ENCODE peak calls at places on chromosome 3, in seven cellular contexts. N is ovary, Q is foreskin fibroblast, S is PC-9, K is MCF 10A, X is astrocyte of the cerebellum, P is heart right ventricle. M is an unnamed sample.

GRCh38 chr3:17094551-17094950 is 209.8 kb downstream of the PLCL2 start:
- DNase-seq in Q (no peak), N (no peak), P (no peak), X (no peak), S (no peak), K (no peak), M (no peak)

GRCh38 chr3:119767936-119768601 is 13.8 kb upstream of the NR1I2 start:
- DNase-seq in N (no peak), K (no peak), P (no peak), X (no peak), Q (no peak), S (no peak), M (no peak)

GRCh38 chr3:106428565-106428994 is 559.8 kb upstream of the CBLB start:
- DNase-seq in X (peak), K (peak), N (peak), S (peak), P (no peak), Q (peak), M (no peak)

GRCh38 chr3:11045536-11045935 is 53.0 kb downstream of the SLC6A1 start:
- DNase-seq in P (no peak), N (no peak), K (no peak), X (no peak), S (no peak), Q (no peak), M (no peak)

GRCh38 chr3:88192010-88192409 is 42.3 kb downstream of the C3orf38 start:
- DNase-seq in S (no peak), X (no peak), P (no peak), Q (no peak), K (no peak), N (no peak), M (no peak)

GRCh38 chr3:185280572-185281365 is 26.9 kb upstream of the EHHADH start:
- DNase-seq in Q (peak), K (peak), N (no peak), X (peak), S (no peak), P (no peak), M (no peak)

GRCh38 chr3:56988874-56989433 is 71.5 kb upstream of the SPATA12 start:
- DNase-seq in P (peak), S (peak), Q (peak), K (peak), N (peak), X (peak), M (peak)

GRCh38 chr3:52019352-52020080 is 23.8 kb upstream of the RPL29 start:
- DNase-seq in S (no peak), K (no peak), P (peak), Q (no peak), X (no peak), N (peak), M (no peak)

GRCh38 chr3:146750196-146750595 is 145.1 kb upstream of the PLSCR5 start:
- DNase-seq in K (no peak), S (no peak), Q (peak), X (peak), P (no peak), N (no peak), M (no peak)

GRCh38 chr3:52231502-52232278 is 6.2 kb upstream of the TLR9 start:
- DNase-seq in Q (no peak), S (peak), N (peak), K (peak), P (peak), X (no peak), M (peak)

GRCh38 chr3:179852117-179852886 is 184.4 kb downstream of the PEX5L start:
- DNase-seq in K (peak), N (no peak), Q (peak), P (no peak), S (no peak), X (no peak), M (no peak)

GRCh38 chr3:24145481-24145880 is 200.4 kb downstream of the NR1D2 start:
- DNase-seq in S (no peak), X (no peak), N (no peak), P (no peak), Q (no peak), K (no peak), M (no peak)

GRCh38 chr3:58306662-58307286 is 454 bp downstream of the HTD2 start:
- DNase-seq in Q (no peak), X (no peak), P (peak), K (peak), S (peak), N (peak), M (peak)

GRCh38 chr3:64188810-64189560 is 36.3 kb downstream of the PRICKLE2 start:
- DNase-seq in X (peak), S (peak), P (no peak), K (peak), Q (peak), N (peak), M (no peak)

GRCh38 chr3:75171632-75172230 is 492.4 kb upstream of the FRG2C start:
- DNase-seq in N (no peak), Q (no peak), S (no peak), K (peak), P (no peak), X (no peak), M (no peak)

GRCh38 chr3:54818942-54819341 is 108.9 kb downstream of the LRTM1 start:
- DNase-seq in N (no peak), S (no peak), K (no peak), P (no peak), Q (no peak), X (no peak), M (no peak)

GRCh38 chr3:104101736-104102135 is 1265.0 kb upstream of the ALCAM start:
- DNase-seq in K (no peak), X (no peak), S (no peak), Q (no peak), P (no peak), N (no peak), M (no peak)

GRCh38 chr3:187709155-187709554 is 6.8 kb upstream of the RTP2 start:
- DNase-seq in N (no peak), Q (no peak), S (no peak), X (no peak), P (no peak), K (no peak), M (no peak)
- TF ChIP-seq CTCF in N (no peak), Q (no peak), S (no peak), X (peak), P (no peak), K (no peak), M (no peak)

GRCh38 chr3:48594431-48595049 is 589 bp downstream of the COL7A1 start:
- DNase-seq in X (no peak), K (no peak), N (no peak), Q (peak), P (no peak), S (peak), M (no peak)

GRCh38 chr3:48591886-48592518 is 3.1 kb downstream of the COL7A1 start:
- DNase-seq in S (no peak), P (no peak), X (no peak), Q (no peak), N (no peak), K (no peak), M (no peak)

GRCh38 chr3:48592519-48593087 is 2.5 kb downstream of the COL7A1 start:
- DNase-seq in S (no peak), Q (peak), P (no peak), K (no peak), X (no peak), N (no peak), M (no peak)

GRCh38 chr3:48595075-48595525 is at the start of gene COL7A1:
- DNase-seq in Q (no peak), P (peak), S (no peak), N (peak), K (no peak), X (no peak), M (no peak)

DNA sequence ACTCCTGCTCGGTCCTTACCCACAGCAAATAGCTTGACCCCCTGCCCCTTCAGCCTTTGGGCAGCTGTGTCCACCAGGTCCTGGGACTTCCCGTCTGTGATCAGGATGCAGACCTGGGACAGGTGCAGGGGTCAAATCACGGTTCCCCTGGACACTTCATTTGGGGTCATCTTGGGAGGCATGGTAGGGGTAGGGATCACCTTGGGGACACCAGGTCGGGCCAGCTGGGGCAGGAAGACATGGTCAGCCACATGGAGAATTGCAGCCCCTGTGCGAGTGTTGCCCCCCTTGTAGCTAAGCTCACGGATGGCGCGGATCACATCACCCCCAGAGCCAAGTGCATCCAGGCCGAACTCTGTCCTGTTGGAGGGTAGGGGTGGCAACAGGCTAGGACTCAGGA is 1.8 kb downstream of the COL7A1 start:
- DNase-seq in N (no peak), X (no peak), K (no peak), Q (no peak), P (no peak), S (no peak), M (no peak)
- TF ChIP-seq CTCF in N (no peak), X (no peak), K (no peak), Q (no peak), P (no peak), S (no peak), M (no peak)

GRCh38 chr3:1272541-1273265 is 179.9 kb downstream of the CNTN6 start:
- DNase-seq in K (no peak), Q (no peak), N (no peak), P (no peak), S (no peak), X (no peak), M (no peak)

GRCh38 chr3:1269808-1270207 is 177.0 kb downstream of the CNTN6 start:
- DNase-seq in Q (no peak), K (no peak), S (no peak), X (no peak), P (no peak), N (no peak), M (no peak)

GRCh38 chr3:1275495-1275894 is 182.7 kb downstream of the CNTN6 start:
- DNase-seq in Q (no peak), N (no peak), S (no peak), P (no peak), X (no peak), K (peak), M (no peak)
- TF ChIP-seq CTCF in Q (no peak), N (no peak), S (peak), P (no peak), X (peak), K (peak), M (no peak)

GRCh38 chr3:50375200-50375931 is 16.0 kb upstream of the TMEM115 start:
- DNase-seq in K (no peak), X (no peak), N (no peak), S (no peak), Q (no peak), P (no peak), M (no peak)
- TF ChIP-seq CTCF in K (peak), X (no peak), N (no peak), S (peak), Q (no peak), P (no peak), M (no peak)

M was measured in activated B cell treated with CpG ODN at 0.5 μM for 24 hours.